ENCODE peak calls at places on chromosomes 3 and 15, in four cellular contexts. B, L, H and A are unnamed samples.

GRCh38 chr3:185639632-185640206 is 53.6 kb downstream of the SENP2 start:
- DNase-seq in H (no peak), B (no peak), L (no peak), A (no peak)

GRCh38 chr3:192862408-192863385 is 55.0 kb downstream of the MB21D2 start:
- DNase-seq in B (no peak), H (no peak), L (no peak), A (no peak)

GRCh38 chr3:4656059-4656458 is 162.9 kb downstream of the ITPR1 start:
- DNase-seq in H (peak; percentile 47), L (peak; percentile 89), B (no peak), A (peak; percentile 89)

GRCh38 chr15:55660153-55660552 is 72.0 kb upstream of the PYGO1 start:
- DNase-seq in H (no peak), L (no peak), B (no peak), A (no peak)

GRCh38 chr15:89143503-89144162 is 55.4 kb downstream of the ABHD2 start:
- DNase-seq in H (no peak), B (peak; percentile 6), L (peak; percentile 18), A (peak; percentile 84)

GRCh38 chr3:43477600-43477999 is 144.2 kb downstream of the ANO10 start:
- DNase-seq in L (no peak), B (peak; percentile 68), H (no peak), A (peak; percentile 95)

GRCh38 chr15:100193277-100193860 is 148.4 kb downstream of the ADAMTS17 start:
- DNase-seq in H (no peak), B (no peak), L (no peak), A (no peak)

GRCh38 chr3:22450785-22451400 is 699.9 kb upstream of the ZNF385D start:
- DNase-seq in B (no peak), L (no peak), H (no peak), A (no peak)

GRCh38 chr15:74653426-74654082 is 37.9 kb downstream of the CLK3 start:
- DNase-seq in B (no peak), H (peak; percentile 77), L (peak; percentile 61), A (peak; percentile 75)

GRCh38 chr3:174441588-174442316 is 417.4 kb upstream of the NAALADL2 start:
- DNase-seq in B (no peak), L (peak; percentile 94), H (peak; percentile 48), A (no peak)

GRCh38 chr3:8888296-8888915 is 74.9 kb downstream of the RAD18 start:
- DNase-seq in H (no peak), B (no peak), L (peak; percentile 92), A (no peak)

GRCh38 chr3:81380234-81380633 is 381.2 kb downstream of the GBE1 start:
- DNase-seq in B (no peak), H (no peak), L (no peak), A (no peak)

GRCh38 chr3:167406876-167407492 is 26.9 kb upstream of the ZBBX start:
- DNase-seq in H (peak; percentile 70), B (no peak), L (peak; percentile 72), A (peak; percentile 32)

GRCh38 chr15:35696767-35697231 is 150.8 kb upstream of the DPH6 start:
- DNase-seq in L (peak; percentile 96), B (no peak), H (peak; percentile 14), A (peak; percentile 92)

GRCh38 chr15:88242586-88242985 is 14.0 kb downstream of the NTRK3 start:
- DNase-seq in B (no peak), L (no peak), H (no peak), A (no peak)

GRCh38 chr3:14608298-14608697 is 43.3 kb upstream of the CCDC174 start:
- DNase-seq in L (no peak), H (no peak), B (no peak), A (no peak)